ENCODE peak calls at places on chromosomes 6 and 20, in six cellular contexts. E is GM23338, P is dorsolateral prefrontal cortex, Z is astrocyte of the cerebellum, S is body of pancreas, Y is cardiac muscle cell. U is an unnamed sample.

GRCh38 chr6:44254957-44255808 is 2.1 kb downstream of the SLC35B2 start:
- DNase-seq in E (peak), P (no peak), S (no peak), Z (no peak), Y (no peak), U (peak)

GRCh38 chr6:151179321-151179720 is 60.4 kb upstream of the AKAP12 start:
- DNase-seq in P (no peak), Y (peak), E (no peak), S (no peak), Z (peak), U (no peak)

GRCh38 chr20:49482621-49483017 is at the start of gene KCNB1:
- DNase-seq in E (peak), Y (peak), Z (no peak), S (peak), P (no peak), U (peak)

GRCh38 chr20:48813930-48814546 is 13.8 kb downstream of the PREX1 start:
- DNase-seq in S (no peak), E (no peak), Y (no peak), Z (no peak), P (no peak), U (no peak)

GRCh38 chr6:160678744-160679401 is 14.8 kb upstream of the LPA start:
- DNase-seq in Z (no peak), P (no peak), E (peak), Y (no peak), S (peak), U (no peak)

GRCh38 chr6:79231101-79231500 is 3.4 kb downstream of the HMGN3 start:
- DNase-seq in Z (no peak), Y (peak), S (no peak), E (no peak), P (no peak), U (no peak)

GRCh38 chr20:40332167-40332566 is 356.9 kb downstream of the MAFB start:
- DNase-seq in Y (no peak), P (no peak), E (no peak), S (no peak), Z (no peak), U (no peak)

GRCh38 chr20:13037727-13038126 is 29.0 kb downstream of the SPTLC3 start:
- DNase-seq in Z (no peak), Y (no peak), P (no peak), E (no peak), S (no peak), U (no peak)

GRCh38 chr20:47559141-47559540 is 57.5 kb downstream of the NCOA3 start:
- DNase-seq in E (no peak), S (no peak), Y (peak), P (no peak), Z (no peak), U (no peak)

GRCh38 chr20:34713194-34713943 is 9.2 kb downstream of the TP53INP2 start:
- DNase-seq in E (no peak), Y (peak), Z (peak), P (no peak), S (no peak), U (peak)

GRCh38 chr20:47336013-47336754 is 20.3 kb downstream of the ZMYND8 start:
- DNase-seq in P (peak), E (no peak), Y (peak), S (no peak), Z (peak), U (no peak)

GRCh38 chr20:34299925-34300806 is 3.0 kb downstream of the AHCY start:
- DNase-seq in S (no peak), P (no peak), E (no peak), Z (no peak), Y (no peak), U (no peak)

GRCh38 chr6:71238351-71238750 is 50.3 kb upstream of the OGFRL1 start:
- DNase-seq in S (no peak), Y (peak), Z (no peak), E (no peak), P (no peak), U (no peak)

GRCh38 chr6:1256435-1257008 is 55.4 kb upstream of the FOXQ1 start:
- DNase-seq in Y (no peak), E (no peak), S (no peak), P (no peak), Z (no peak), U (no peak)

GRCh38 chr6:42851599-42851998 is 27.8 kb upstream of the RPL7L1 start:
- DNase-seq in Y (no peak), S (no peak), Z (no peak), P (no peak), E (no peak), U (no peak)

GRCh38 chr6:14951704-14952103 is 294.2 kb upstream of the JARID2 start:
- DNase-seq in S (no peak), Y (no peak), Z (no peak), E (no peak), P (no peak), U (no peak)

GRCh38 chr20:37347891-37348642 is 2.1 kb downstream of the SRC start:
- DNase-seq in P (no peak), Z (no peak), S (no peak), Y (no peak), E (no peak), U (peak)

GRCh38 chr6:93017213-93017612 is 402.1 kb downstream of the EPHA7 start:
- DNase-seq in Z (no peak), P (no peak), S (no peak), Y (peak), E (peak), U (no peak)

GRCh38 chr6:55636406-55637102 is 57.6 kb upstream of the HMGCLL1 start:
- DNase-seq in P (no peak), S (no peak), Y (peak), E (no peak), Z (peak), U (no peak)

GRCh38 chr6:38443341-38443740 is 196.4 kb downstream of the BTBD9 start:
- DNase-seq in P (no peak), Y (peak), S (no peak), E (no peak), Z (no peak), U (no peak)

GRCh38 chr20:3804254-3804751 is 8.2 kb downstream of the CDC25B start:
- DNase-seq in P (no peak), E (no peak), S (no peak), Y (peak), Z (no peak), U (no peak)

GRCh38 chr6:109255946-109256628 is 126.2 kb downstream of the CD164 start:
- DNase-seq in Y (peak), Z (no peak), S (peak), E (no peak), P (no peak), U (no peak)

GRCh38 chr6:161417712-161418457 is 144.0 kb upstream of the AGPAT4 start:
- DNase-seq in E (peak), Y (peak), Z (peak), P (no peak), S (peak), U (no peak)

GRCh38 chr6:32167154-32167760 is 2.9 kb downstream of the EGFL8 start:
- DNase-seq in Y (no peak), P (no peak), E (peak), Z (no peak), S (no peak), U (no peak)

GRCh38 chr6:22025468-22026159 is 271.2 kb downstream of the PRL start:
- DNase-seq in S (no peak), Y (peak), Z (peak), E (peak), P (no peak), U (peak)

GRCh38 chr6:55277628-55278003 is 49.7 kb upstream of the GFRAL start:
- DNase-seq in P (no peak), S (no peak), Z (no peak), E (peak), Y (peak), U (no peak)

GRCh38 chr6:53455678-53456077 is 89.2 kb downstream of the GCLC start:
- DNase-seq in Z (no peak), P (no peak), Y (no peak), S (no peak), E (no peak), U (no peak)

GRCh38 chr6:63249875-63250482 is 38.7 kb downstream of the FKBP1C start:
- DNase-seq in Y (no peak), S (no peak), Z (no peak), E (no peak), P (no peak), U (no peak)

GRCh38 chr6:63245420-63245819 is 34.2 kb downstream of the FKBP1C start:
- DNase-seq in Y (no peak), S (no peak), P (no peak), E (no peak), Z (no peak), U (no peak)

DNA sequence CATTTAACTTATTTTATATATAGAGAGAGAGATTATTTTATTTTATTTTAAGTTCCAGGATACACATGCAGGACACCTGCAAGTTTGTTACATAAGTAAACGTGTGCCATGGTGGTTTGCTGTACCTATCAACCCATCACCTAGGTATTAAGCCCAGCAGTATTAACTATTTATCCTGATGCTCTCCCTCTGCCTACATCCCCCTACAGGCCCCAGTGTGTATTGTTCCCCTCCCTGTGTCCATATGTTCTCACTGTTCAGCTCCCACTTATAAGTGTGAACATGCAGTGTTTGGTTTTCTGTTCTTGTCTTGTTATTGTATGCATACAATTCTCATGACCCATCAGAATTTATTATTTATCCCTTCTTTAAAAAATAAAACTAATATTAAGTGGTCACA is 34.6 kb downstream of the FKBP1C start:
- DNase-seq in P (no peak), Z (no peak), E (peak), Y (no peak), S (no peak), U (peak)
- TF ChIP-seq CTCF in P (no peak), Z (no peak), E (peak), Y (no peak), S (no peak), U (no peak)

DNA sequence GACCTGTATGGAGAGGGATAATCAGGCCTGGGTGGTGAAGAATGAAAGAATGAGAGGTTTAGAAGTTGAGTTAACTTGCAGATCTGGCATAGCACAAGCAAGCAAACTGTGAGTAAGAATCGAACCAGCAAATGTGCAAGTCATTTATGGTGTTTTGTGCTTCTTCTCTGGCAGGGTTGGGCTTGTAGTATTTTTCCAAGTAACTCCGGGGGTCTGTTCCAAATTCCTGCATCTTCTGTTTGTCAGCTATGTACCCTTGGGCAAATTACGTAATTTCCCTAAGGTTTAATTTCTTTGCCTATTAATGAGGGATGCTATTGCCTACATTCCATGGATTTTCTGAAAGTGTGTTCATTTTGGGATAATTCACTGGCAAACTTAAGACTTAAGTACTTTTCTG is 305.1 kb downstream of the CD109 start:
- DNase-seq in S (no peak), Y (no peak), Z (no peak), P (no peak), E (no peak), U (no peak)
- TF ChIP-seq CTCF in S (no peak), Y (no peak), Z (no peak), P (no peak), E (no peak), U (no peak)

DNA sequence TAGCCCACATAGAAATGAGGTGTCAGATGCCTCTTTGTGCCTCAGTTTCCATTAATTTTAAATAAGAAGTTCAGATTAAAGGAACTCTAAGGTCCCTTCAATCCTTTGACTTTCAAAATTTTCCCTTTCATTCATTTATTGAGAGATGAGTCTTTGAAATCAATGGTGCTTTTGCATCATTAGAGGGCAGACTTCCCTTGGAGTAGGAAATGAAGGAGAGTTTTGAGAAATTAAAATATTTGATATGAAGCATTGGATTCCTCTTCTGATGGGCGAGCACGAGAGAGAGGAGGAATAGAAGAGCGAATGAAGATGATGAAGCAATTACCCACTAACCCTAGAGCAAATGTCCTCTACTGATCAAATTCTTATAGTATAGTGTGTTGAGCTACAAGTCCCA is 105.7 kb downstream of the EDN1 start:
- DNase-seq in Z (no peak), S (no peak), P (no peak), Y (peak), E (no peak), U (no peak)
- TF ChIP-seq CTCF in Z (peak), S (no peak), P (no peak), Y (peak), E (no peak), U (no peak)

DNA sequence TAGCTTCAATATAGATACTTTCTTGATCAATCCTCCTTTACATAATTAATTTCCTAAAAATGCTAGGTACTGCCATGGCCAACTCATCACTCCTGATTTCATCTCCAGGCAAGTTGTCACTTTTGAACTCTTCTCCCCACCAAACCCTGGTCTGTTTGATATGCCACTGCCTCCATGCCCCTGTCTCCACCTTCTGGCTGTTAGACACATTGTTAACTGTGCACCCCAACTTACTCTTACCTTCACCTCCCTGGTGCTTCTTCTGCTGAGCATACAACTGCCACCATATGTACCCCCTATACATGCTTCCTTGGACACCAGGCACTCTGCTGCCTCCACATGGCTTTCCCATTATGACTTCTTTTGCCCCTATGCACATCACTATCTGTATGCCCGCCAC is 21.8 kb upstream of the AIG1 start:
- DNase-seq in Z (no peak), P (no peak), E (no peak), S (no peak), Y (no peak), U (no peak)
- TF ChIP-seq CTCF in Z (no peak), P (no peak), E (peak), S (no peak), Y (no peak), U (no peak)

GRCh38 chr20:44642203-44643153 is 9.0 kb downstream of the ADA start:
- DNase-seq in Y (peak), E (peak), Z (peak), S (peak), P (peak), U (peak)
- TF ChIP-seq CTCF in Y (no peak), E (no peak), Z (no peak), S (peak), P (no peak), U (no peak)